ENCODE peak calls at places on chromosomes 4 and X, in six cellular contexts. G is endothelial cell of umbilical vein, Y is osteoblast, W is keratinocyte, F is fibroblast of lung, P is H9. A is an unnamed sample. For H4K20me1, the result is how much of the 10 kb centered on the place peaks cover.

GRCh38 chr4:81410695-81411094 is 61.0 kb downstream of the RASGEF1B start:
- DNase-seq in Y (no peak), P (no peak), G (no peak), W (no peak), F (no peak), A (no peak)

GRCh38 chr4:121764702-121765367 is at the start of gene SMIM43:
- DNase-seq in Y (peak), G (peak), F (no peak), P (peak), W (no peak), A (no peak)

GRCh38 chrX:105114554-105115130 is 105.9 kb downstream of the TEX13A start:
- DNase-seq in Y (no peak), W (no peak), F (no peak), G (no peak), P (no peak), A (no peak)

GRCh38 chrX:134688839-134689238 is 30.6 kb upstream of the PLAC1 start:
- DNase-seq in G (no peak), F (no peak), Y (no peak), W (no peak), P (no peak), A (no peak)

GRCh38 chr4:138507527-138507926 is 265.4 kb upstream of the SLC7A11 start:
- DNase-seq in W (no peak), Y (no peak), G (no peak), P (no peak), F (peak), A (no peak)

GRCh38 chr4:48271048-48271452 is 1.4 kb upstream of the TEC start:
- DNase-seq in Y (no peak), G (no peak), P (no peak), W (no peak), F (no peak), A (no peak)

GRCh38 chr4:30943356-30943755 is 223.2 kb downstream of the PCDH7 start:
- DNase-seq in W (no peak), P (no peak), G (no peak), Y (no peak), F (peak), A (no peak)

GRCh38 chr4:68817386-68817785 is 1.6 kb downstream of the UGT2B10 start:
- DNase-seq in W (no peak), Y (no peak), F (no peak), G (no peak), P (no peak), A (no peak)

GRCh38 chr4:169604131-169604900 is 8.1 kb downstream of the NEK1 start:
- DNase-seq in G (peak), F (peak), P (no peak), Y (peak), W (no peak), A (peak)

GRCh38 chr4:158667651-158668198 is 4.0 kb downstream of the C4orf46 start:
- DNase-seq in Y (peak), F (peak), P (no peak), G (peak), W (no peak), A (peak)

GRCh38 chr4:137993232-137993631 is 248.9 kb downstream of the SLC7A11 start:
- DNase-seq in G (no peak), W (no peak), P (no peak), F (no peak), Y (no peak), A (no peak)

GRCh38 chr4:173919196-173919595 is 364.3 kb downstream of the FBXO8 start:
- DNase-seq in Y (no peak), P (no peak), W (no peak), G (no peak), F (peak), A (no peak)

GRCh38 chr4:51942108-51942832 is 77.9 kb downstream of the LRRC66 start:
- DNase-seq in P (no peak), G (no peak), F (no peak), W (no peak), Y (peak), A (no peak)

GRCh38 chrX:66014560-66014959 is 25.3 kb downstream of the VSIG4 start:
- DNase-seq in Y (no peak), P (no peak), W (no peak), F (no peak), G (no peak), A (no peak)

GRCh38 chr4:135927651-135928050 is 1604.6 kb downstream of the PCDH18 start:
- DNase-seq in P (no peak), G (no peak), F (peak), W (no peak), Y (no peak), A (no peak)

GRCh38 chr4:54400802-54401201 is 171.7 kb downstream of the PDGFRA start:
- DNase-seq in G (peak), P (no peak), W (no peak), F (peak), Y (peak), A (no peak)

GRCh38 chr4:134501973-134502372 is 300.4 kb upstream of the PABPC4L start:
- DNase-seq in P (no peak), W (no peak), G (no peak), Y (no peak), F (no peak), A (no peak)

GRCh38 chrX:11724122-11725017 is 33.7 kb upstream of the MSL3 start:
- DNase-seq in Y (no peak), W (no peak), P (no peak), F (peak), G (peak), A (peak)

GRCh38 chr4:185721190-185721948 is 90.6 kb downstream of the SORBS2 start:
- DNase-seq in G (no peak), P (no peak), F (peak), W (no peak), Y (no peak), A (no peak)

GRCh38 chr4:139392797-139393196 is 61.1 kb upstream of the RAB33B start:
- DNase-seq in Y (no peak), G (no peak), W (no peak), P (no peak), F (no peak), A (no peak)

GRCh38 chr4:188130355-188130754 is 8.9 kb upstream of the TRIML1 start:
- DNase-seq in W (no peak), P (no peak), G (no peak), F (no peak), Y (no peak), A (no peak)

GRCh38 chr4:187814737-187815465 is 180.7 kb upstream of the ZFP42 start:
- DNase-seq in P (no peak), Y (no peak), G (no peak), W (no peak), F (peak), A (peak)

GRCh38 chr4:3823496-3824341 is 57.5 kb downstream of the ADRA2C start:
- DNase-seq in Y (peak), P (no peak), G (no peak), F (no peak), W (no peak), A (no peak)
- H4K20me1 ChIP-seq in Y (under half), P (under half), G (under half), F (under half), W (under half), A (under half)

GRCh38 chrX:29851971-29852605 is 363.3 kb upstream of the MAGEB2 start:
- DNase-seq in P (no peak), Y (no peak), W (no peak), F (no peak), G (no peak), A (no peak)

GRCh38 chrX:29858714-29859113 is 356.6 kb upstream of the MAGEB2 start:
- DNase-seq in Y (no peak), G (no peak), W (no peak), P (no peak), F (peak), A (no peak)

GRCh38 chrX:29852767-29853166 is 362.6 kb upstream of the MAGEB2 start:
- DNase-seq in F (peak), G (no peak), P (no peak), W (no peak), Y (no peak), A (no peak)
- H4K20me1 ChIP-seq in F (under half), G (under half), P (under half), W (under half), Y (under half), A (under half)

DNA sequence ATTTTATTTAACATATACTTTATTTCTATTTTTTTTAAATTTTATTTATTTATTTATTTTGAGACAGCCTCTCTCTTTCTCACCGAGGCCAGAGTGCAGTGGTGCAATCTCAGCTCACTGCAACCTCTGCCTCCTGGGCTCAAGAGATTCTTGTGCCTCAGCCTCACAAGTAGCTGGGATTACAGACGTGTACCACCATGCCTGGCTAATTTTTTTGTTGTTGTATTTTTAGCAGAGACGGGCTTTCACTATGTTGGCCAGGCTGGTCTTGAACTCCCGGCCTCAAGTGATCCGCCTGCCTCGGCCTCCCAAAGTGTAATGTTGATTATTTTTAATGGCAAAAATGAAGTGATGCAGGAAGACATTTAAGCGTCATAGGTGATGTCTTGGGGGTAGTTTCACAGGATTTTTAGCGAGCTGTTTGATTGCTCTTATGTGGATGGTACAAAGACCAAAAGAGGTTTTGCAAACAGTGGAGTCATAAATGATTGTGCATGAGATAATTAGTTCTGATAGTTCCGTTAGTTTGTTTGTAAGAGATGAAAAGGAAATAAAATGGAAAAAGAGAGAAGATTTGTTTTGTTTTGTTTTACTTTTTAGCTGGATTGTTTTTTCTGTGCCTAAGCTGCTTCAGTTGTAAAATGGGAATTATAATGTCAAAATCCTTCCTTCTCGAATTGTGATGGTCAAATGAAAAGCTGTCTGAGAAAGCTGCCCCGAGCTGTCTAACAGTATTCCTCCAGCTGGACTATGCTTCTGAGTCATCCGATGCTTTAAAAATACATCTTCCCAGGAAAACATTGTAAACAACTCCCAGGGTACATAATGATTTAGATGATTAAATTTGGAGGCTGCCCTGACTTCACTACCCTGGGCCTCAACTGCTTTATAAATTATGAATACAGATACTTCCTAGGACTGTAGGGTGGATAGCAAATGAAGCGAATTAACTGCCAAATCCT is 14.7 kb downstream of the RHOH start:
- DNase-seq in P (no peak), W (no peak), Y (no peak), G (no peak), F (peak), A (no peak)
- H4K20me1 ChIP-seq in P (under half), W (under half), Y (under half), G (under half), F (under half), A (under half)

DNA sequence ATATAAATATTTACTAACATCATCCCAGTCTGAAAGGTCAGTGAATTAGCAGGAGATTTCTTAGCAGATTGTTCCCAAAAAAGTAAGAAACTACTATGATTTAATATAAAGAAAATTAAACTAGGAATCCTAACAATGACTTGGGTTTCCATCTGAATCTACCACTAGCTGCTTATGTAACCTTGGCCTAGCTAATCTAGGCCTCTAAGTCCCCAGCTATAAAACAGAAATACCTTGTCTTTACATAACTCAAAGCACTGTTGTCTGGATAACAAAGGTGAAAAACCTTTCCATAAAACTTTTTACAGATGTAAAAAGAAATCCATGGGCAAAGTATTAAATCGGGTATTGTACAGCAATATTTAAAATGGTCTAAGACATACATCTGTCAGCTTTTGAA is 3.0 kb downstream of the FBXL5 start:
- DNase-seq in P (no peak), F (no peak), Y (no peak), G (peak), W (no peak), A (no peak)
- H4K20me1 ChIP-seq in P (under half), F (under half), Y (under half), G (under half), W (under half), A (under half)

GRCh38 chr4:1898007-1898406 is 26.8 kb downstream of the NSD2 start:
- DNase-seq in P (no peak), F (no peak), Y (no peak), G (no peak), W (no peak), A (no peak)

GRCh38 chr4:1900624-1901023 is 29.4 kb downstream of the NSD2 start:
- DNase-seq in F (no peak), G (no peak), Y (no peak), W (no peak), P (no peak), A (no peak)

GRCh38 chr4:1899149-1900086 is 28.2 kb downstream of the NSD2 start:
- DNase-seq in P (peak), G (peak), F (peak), Y (peak), W (no peak), A (peak)

GRCh38 chr4:1900087-1900433 is 28.9 kb downstream of the NSD2 start:
- DNase-seq in F (no peak), Y (no peak), P (no peak), G (no peak), W (no peak), A (no peak)

DNA sequence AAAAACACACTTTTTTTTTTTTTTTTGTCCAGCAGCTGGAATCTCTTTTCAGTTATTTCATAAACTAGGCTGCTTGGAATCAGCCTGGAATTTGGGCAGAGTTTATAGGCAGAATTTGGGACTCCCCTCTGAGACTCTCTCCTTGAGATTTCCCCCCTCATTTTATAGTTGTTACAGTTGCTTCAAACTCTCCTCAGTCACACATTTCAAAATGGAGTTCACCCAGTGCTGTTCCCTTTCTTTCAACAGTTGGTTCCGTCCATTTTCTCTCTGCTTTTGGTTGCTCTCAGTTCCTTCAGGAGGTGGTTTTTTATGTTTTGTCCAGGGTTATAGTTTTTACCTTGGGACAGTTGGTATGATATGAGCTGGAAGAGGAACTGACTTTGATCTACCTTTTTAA is 27.5 kb downstream of the NSD2 start:
- DNase-seq in Y (no peak), W (no peak), G (no peak), F (no peak), P (no peak), A (no peak)
- H4K20me1 ChIP-seq in Y (under half), W (under half), G (under half), F (under half), P (under half), A (under half)

GRCh38 chr4:70931359-70931758 is 29.2 kb downstream of the MOB1B start:
- DNase-seq in Y (no peak), P (no peak), G (no peak), F (no peak), W (no peak), A (no peak)

GRCh38 chr4:70927502-70928139 is 25.5 kb downstream of the MOB1B start:
- DNase-seq in G (no peak), W (no peak), P (no peak), Y (no peak), F (no peak), A (no peak)

GRCh38 chr4:70930530-70931256 is 28.5 kb downstream of the MOB1B start:
- DNase-seq in P (no peak), Y (no peak), G (no peak), F (no peak), W (no peak), A (peak)

GRCh38 chr4:70920592-70920991 is 18.4 kb downstream of the MOB1B start:
- DNase-seq in P (no peak), F (no peak), G (no peak), W (no peak), Y (no peak), A (no peak)

GRCh38 chr4:70925899-70926635 is 23.9 kb downstream of the MOB1B start:
- DNase-seq in W (no peak), Y (no peak), P (no peak), F (no peak), G (no peak), A (no peak)
- H4K20me1 ChIP-seq in W (under half), Y (under half), P (under half), F (under half), G (under half), A (under half)

GRCh38 chrX:153921070-153921469 is 5.0 kb downstream of the ARHGAP4 start:
- DNase-seq in G (no peak), Y (peak), F (no peak), W (no peak), P (no peak), A (no peak)

GRCh38 chrX:153921511-153922285 is 4.4 kb downstream of the ARHGAP4 start:
- DNase-seq in P (no peak), G (no peak), Y (peak), F (no peak), W (no peak), A (no peak)

GRCh38 chrX:153919281-153919680 is 6.8 kb downstream of the ARHGAP4 start:
- DNase-seq in P (no peak), G (no peak), Y (peak), W (no peak), F (no peak), A (no peak)

GRCh38 chrX:153920546-153920945 is 5.5 kb downstream of the ARHGAP4 start:
- DNase-seq in F (no peak), G (no peak), W (no peak), Y (no peak), P (no peak), A (no peak)

GRCh38 chrX:153917814-153918213 is 8.2 kb downstream of the ARHGAP4 start:
- DNase-seq in W (no peak), G (no peak), F (no peak), P (no peak), Y (peak), A (no peak)
- H4K20me1 ChIP-seq in W (under half), G (under half), F (under half), P (under half), Y (under half), A (under half)

DNA sequence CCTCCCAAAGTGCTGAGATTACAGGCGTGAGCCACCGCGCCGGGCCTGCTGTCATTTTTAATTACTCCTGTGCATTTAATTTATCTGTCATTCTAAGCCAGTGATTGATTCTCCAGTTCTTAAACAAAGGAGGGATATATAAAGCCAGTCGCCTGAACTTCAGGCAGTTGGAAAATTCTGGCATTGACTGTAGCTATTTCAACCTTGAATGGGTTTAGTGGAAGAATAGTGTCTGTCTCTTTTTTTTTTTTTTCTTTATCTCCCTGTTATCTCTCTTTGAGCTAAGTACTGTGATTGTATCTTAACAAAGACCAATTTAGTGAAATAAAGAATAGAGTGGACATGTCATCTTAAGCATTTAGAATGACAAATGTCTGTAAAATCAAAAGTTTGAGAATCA is 11.0 kb downstream of the NEIL3 start:
- DNase-seq in F (no peak), G (no peak), Y (no peak), W (no peak), P (no peak), A (no peak)
- H4K20me1 ChIP-seq in F (under half), G (under half), Y (under half), W (under half), P (under half), A (under half)

A was measured in K562.